ENCODE peak calls at places on chromosomes 13 and 19, in seven cellular contexts. One of them, this sample, is unnamed.

GRCh38 chr13:92573467-92574057 is 653.0 kb upstream of the GPC6 start:
- DNase-seq in fibroblast of villous mesenchyme: peak
- DNase-seq in cardiac muscle cell: peak
- DNase-seq in AG10803: peak
- DNase-seq in coronary artery: no peak
- DNase-seq in retinal pigment epithelial cell: no peak
- DNase-seq in A549: peak
- DNase-seq in this sample: peak

GRCh38 chr19:29489182-29489951 is 36.4 kb upstream of the VSTM2B start:
- DNase-seq in fibroblast of villous mesenchyme: no peak
- DNase-seq in AG10803: no peak
- DNase-seq in cardiac muscle cell: no peak
- DNase-seq in retinal pigment epithelial cell: no peak
- DNase-seq in coronary artery: no peak
- DNase-seq in A549: no peak
- DNase-seq in this sample: no peak

GRCh38 chr19:33348301-33349010 is 25.1 kb upstream of the CEBPG start:
- DNase-seq in coronary artery: no peak
- DNase-seq in fibroblast of villous mesenchyme: peak
- DNase-seq in retinal pigment epithelial cell: no peak
- DNase-seq in A549: no peak
- DNase-seq in AG10803: peak
- DNase-seq in cardiac muscle cell: no peak
- DNase-seq in this sample: no peak

GRCh38 chr19:22607653-22608430 is 26.3 kb upstream of the ZNF492 start:
- DNase-seq in coronary artery: peak
- DNase-seq in fibroblast of villous mesenchyme: no peak
- DNase-seq in cardiac muscle cell: no peak
- DNase-seq in retinal pigment epithelial cell: no peak
- DNase-seq in A549: no peak
- DNase-seq in AG10803: no peak
- DNase-seq in this sample: no peak

GRCh38 chr13:113839536-113840204 is 24.2 kb downstream of the GAS6 start:
- DNase-seq in A549: no peak
- DNase-seq in AG10803: no peak
- DNase-seq in fibroblast of villous mesenchyme: no peak
- DNase-seq in cardiac muscle cell: no peak
- DNase-seq in retinal pigment epithelial cell: no peak
- DNase-seq in coronary artery: no peak
- DNase-seq in this sample: no peak

GRCh38 chr19:13401388-13401787 is 104.9 kb downstream of the CACNA1A start:
- DNase-seq in A549: peak
- DNase-seq in AG10803: peak
- DNase-seq in retinal pigment epithelial cell: no peak
- DNase-seq in cardiac muscle cell: no peak
- DNase-seq in fibroblast of villous mesenchyme: peak
- DNase-seq in coronary artery: no peak
- DNase-seq in this sample: no peak

GRCh38 chr19:2469102-2469914 is 6.6 kb upstream of the GADD45B start:
- DNase-seq in coronary artery: no peak
- DNase-seq in cardiac muscle cell: no peak
- DNase-seq in A549: peak
- DNase-seq in retinal pigment epithelial cell: no peak
- DNase-seq in fibroblast of villous mesenchyme: peak
- DNase-seq in AG10803: peak
- DNase-seq in this sample: no peak

GRCh38 chr13:109751477-109751876 is 34.9 kb downstream of the IRS2 start:
- DNase-seq in coronary artery: no peak
- DNase-seq in AG10803: no peak
- DNase-seq in retinal pigment epithelial cell: no peak
- DNase-seq in cardiac muscle cell: no peak
- DNase-seq in A549: no peak
- DNase-seq in fibroblast of villous mesenchyme: no peak
- DNase-seq in this sample: no peak

GRCh38 chr19:6644796-6645195 is 25.2 kb downstream of the TNFSF14 start:
- DNase-seq in cardiac muscle cell: no peak
- DNase-seq in A549: no peak
- DNase-seq in retinal pigment epithelial cell: no peak
- DNase-seq in AG10803: no peak
- DNase-seq in coronary artery: no peak
- DNase-seq in fibroblast of villous mesenchyme: no peak
- DNase-seq in this sample: no peak

GRCh38 chr19:45767410-45767880 is 1.6 kb downstream of the SIX5 start:
- DNase-seq in AG10803: peak
- DNase-seq in A549: peak
- DNase-seq in cardiac muscle cell: peak
- DNase-seq in retinal pigment epithelial cell: peak
- DNase-seq in coronary artery: peak
- DNase-seq in fibroblast of villous mesenchyme: peak
- DNase-seq in this sample: peak

GRCh38 chr13:111066544-111066943 is 48.6 kb upstream of the ARHGEF7 start:
- DNase-seq in retinal pigment epithelial cell: no peak
- DNase-seq in AG10803: no peak
- DNase-seq in coronary artery: no peak
- DNase-seq in A549: no peak
- DNase-seq in cardiac muscle cell: no peak
- DNase-seq in fibroblast of villous mesenchyme: no peak
- DNase-seq in this sample: no peak

GRCh38 chr19:42352216-42352892 is 26.9 kb downstream of the MEGF8 start:
- DNase-seq in coronary artery: no peak
- DNase-seq in A549: peak
- DNase-seq in AG10803: peak
- DNase-seq in retinal pigment epithelial cell: no peak
- DNase-seq in cardiac muscle cell: no peak
- DNase-seq in fibroblast of villous mesenchyme: no peak
- DNase-seq in this sample: no peak

GRCh38 chr19:31937983-31938382 is 407.4 kb upstream of the ZNF507 start:
- DNase-seq in retinal pigment epithelial cell: no peak
- DNase-seq in AG10803: no peak
- DNase-seq in cardiac muscle cell: no peak
- DNase-seq in coronary artery: no peak
- DNase-seq in A549: no peak
- DNase-seq in fibroblast of villous mesenchyme: no peak
- DNase-seq in this sample: no peak

GRCh38 chr19:39078436-39079200 is 5.5 kb upstream of the ACP7 start:
- DNase-seq in retinal pigment epithelial cell: peak
- DNase-seq in coronary artery: no peak
- DNase-seq in A549: peak
- DNase-seq in fibroblast of villous mesenchyme: peak
- DNase-seq in AG10803: peak
- DNase-seq in cardiac muscle cell: no peak
- DNase-seq in this sample: peak

GRCh38 chr19:32307591-32307990 is 37.8 kb upstream of the ZNF507 start:
- DNase-seq in retinal pigment epithelial cell: no peak
- DNase-seq in coronary artery: no peak
- DNase-seq in fibroblast of villous mesenchyme: no peak
- DNase-seq in cardiac muscle cell: no peak
- DNase-seq in AG10803: no peak
- DNase-seq in A549: no peak
- DNase-seq in this sample: no peak

GRCh38 chr19:11265785-11266236 is 3.5 kb upstream of the DOCK6 start:
- DNase-seq in cardiac muscle cell: no peak
- DNase-seq in AG10803: no peak
- DNase-seq in retinal pigment epithelial cell: no peak
- DNase-seq in fibroblast of villous mesenchyme: no peak
- DNase-seq in A549: peak
- DNase-seq in coronary artery: no peak
- DNase-seq in this sample: no peak

GRCh38 chr19:4499318-4499717 is 19.0 kb downstream of the PLIN4 start:
- DNase-seq in A549: no peak
- DNase-seq in AG10803: no peak
- DNase-seq in retinal pigment epithelial cell: no peak
- DNase-seq in fibroblast of villous mesenchyme: no peak
- DNase-seq in coronary artery: no peak
- DNase-seq in cardiac muscle cell: no peak
- DNase-seq in this sample: no peak

GRCh38 chr19:30649934-30650614 is 277.9 kb downstream of the ZNF536 start:
- DNase-seq in AG10803: peak
- DNase-seq in cardiac muscle cell: peak
- DNase-seq in A549: peak
- DNase-seq in coronary artery: no peak
- DNase-seq in retinal pigment epithelial cell: no peak
- DNase-seq in fibroblast of villous mesenchyme: peak
- DNase-seq in this sample: peak

GRCh38 chr19:9981406-9982260 is 28.7 kb downstream of the COL5A3 start:
- DNase-seq in AG10803: no peak
- DNase-seq in coronary artery: no peak
- DNase-seq in cardiac muscle cell: no peak
- DNase-seq in retinal pigment epithelial cell: no peak
- DNase-seq in A549: no peak
- DNase-seq in fibroblast of villous mesenchyme: no peak
- DNase-seq in this sample: no peak

GRCh38 chr19:55301459-55302331 is 17.9 kb downstream of the BRSK1 start:
- DNase-seq in cardiac muscle cell: peak
- DNase-seq in retinal pigment epithelial cell: no peak
- DNase-seq in coronary artery: no peak
- DNase-seq in AG10803: peak
- DNase-seq in A549: peak
- DNase-seq in fibroblast of villous mesenchyme: peak
- DNase-seq in this sample: peak

GRCh38 chr19:3423183-3423829 is 56.9 kb downstream of the NFIC start:
- DNase-seq in fibroblast of villous mesenchyme: peak
- DNase-seq in A549: no peak
- DNase-seq in cardiac muscle cell: no peak
- DNase-seq in coronary artery: no peak
- DNase-seq in AG10803: no peak
- DNase-seq in retinal pigment epithelial cell: no peak
- DNase-seq in this sample: no peak

GRCh38 chr13:91123456-91124127 is 223.9 kb upstream of the MIR17HG start:
- DNase-seq in cardiac muscle cell: no peak
- DNase-seq in A549: no peak
- DNase-seq in fibroblast of villous mesenchyme: no peak
- DNase-seq in AG10803: no peak
- DNase-seq in retinal pigment epithelial cell: no peak
- DNase-seq in coronary artery: no peak
- DNase-seq in this sample: no peak

GRCh38 chr19:35389192-35389861 is 18.5 kb downstream of the GPR42 start:
- DNase-seq in AG10803: no peak
- DNase-seq in A549: no peak
- DNase-seq in coronary artery: no peak
- DNase-seq in fibroblast of villous mesenchyme: no peak
- DNase-seq in retinal pigment epithelial cell: no peak
- DNase-seq in cardiac muscle cell: no peak
- DNase-seq in this sample: no peak

DNA sequence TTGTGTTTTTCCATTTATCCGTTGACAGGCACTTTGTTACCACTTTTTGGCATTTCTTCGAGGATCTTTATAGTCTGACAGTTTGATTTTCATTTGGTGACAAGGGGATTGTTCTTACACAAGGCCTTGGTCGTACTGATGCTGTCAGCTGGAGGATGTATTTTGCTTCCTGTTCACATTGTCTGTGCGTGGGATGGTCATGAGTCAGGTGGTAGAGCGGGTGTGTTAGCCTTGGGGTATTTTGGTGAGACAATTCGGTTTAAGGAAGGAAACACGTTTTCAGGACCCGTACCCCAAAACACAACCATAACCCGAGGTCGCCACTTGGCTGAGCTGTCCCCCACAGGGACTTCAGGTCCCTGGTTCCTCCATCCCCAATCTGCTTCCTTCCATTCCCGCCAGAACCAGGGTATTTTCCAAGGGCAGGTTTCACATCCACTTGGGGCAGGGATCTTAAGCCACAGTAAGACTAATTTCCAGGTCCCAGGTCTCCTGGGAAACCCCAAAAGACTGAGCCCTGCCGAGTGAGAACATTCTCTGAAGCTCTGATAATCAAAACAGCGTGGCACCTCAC is 15.0 kb downstream of the MYO9B start:
- DNase-seq in retinal pigment epithelial cell: no peak
- DNase-seq in A549: no peak
- DNase-seq in AG10803: peak
- DNase-seq in cardiac muscle cell: no peak
- DNase-seq in fibroblast of villous mesenchyme: peak
- DNase-seq in coronary artery: no peak
- DNase-seq in this sample: no peak
- TF ChIP-seq CTCF in retinal pigment epithelial cell: no peak
- TF ChIP-seq CTCF in A549: no peak
- TF ChIP-seq CTCF in AG10803: no peak
- TF ChIP-seq CTCF in cardiac muscle cell: no peak
- TF ChIP-seq CTCF in fibroblast of villous mesenchyme: no peak
- TF ChIP-seq CTCF in coronary artery: no peak
- TF ChIP-seq CTCF in this sample: no peak

DNA sequence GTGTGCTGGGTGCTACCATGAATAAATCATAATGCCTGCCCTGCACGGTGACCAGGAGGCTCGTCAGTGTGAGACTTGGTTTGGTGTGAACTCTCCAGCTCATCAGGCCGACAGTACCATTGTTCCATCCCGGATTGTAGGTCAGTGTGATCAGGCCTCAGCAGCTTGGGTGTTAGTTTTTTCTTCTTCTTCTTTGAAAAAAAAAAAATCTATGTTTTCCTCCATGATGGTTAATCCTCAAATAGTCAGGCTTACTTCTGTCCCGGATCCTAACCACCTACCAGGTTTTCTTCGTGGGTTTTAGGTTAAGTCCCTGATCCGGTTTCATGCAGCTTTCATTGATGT is 8.3 kb upstream of the AMER2 start:
- DNase-seq in coronary artery: no peak
- DNase-seq in retinal pigment epithelial cell: no peak
- DNase-seq in A549: no peak
- DNase-seq in fibroblast of villous mesenchyme: no peak
- DNase-seq in AG10803: no peak
- DNase-seq in cardiac muscle cell: no peak
- DNase-seq in this sample: no peak
- H3K4me3 ChIP-seq in coronary artery: no peak
- H3K4me3 ChIP-seq in retinal pigment epithelial cell: no peak
- H3K4me3 ChIP-seq in A549: no peak
- H3K4me3 ChIP-seq in fibroblast of villous mesenchyme: no peak
- H3K4me3 ChIP-seq in AG10803: no peak
- H3K4me3 ChIP-seq in cardiac muscle cell: no peak
- H3K4me3 ChIP-seq in this sample: no peak

GRCh38 chr13:46964789-46965527 is 68.1 kb upstream of the HTR2A start:
- DNase-seq in coronary artery: no peak
- DNase-seq in AG10803: peak
- DNase-seq in retinal pigment epithelial cell: no peak
- DNase-seq in cardiac muscle cell: no peak
- DNase-seq in fibroblast of villous mesenchyme: peak
- DNase-seq in A549: no peak
- DNase-seq in this sample: peak

GRCh38 chr13:46961719-46962118 is 64.9 kb upstream of the HTR2A start:
- DNase-seq in AG10803: peak
- DNase-seq in coronary artery: no peak
- DNase-seq in A549: no peak
- DNase-seq in retinal pigment epithelial cell: peak
- DNase-seq in fibroblast of villous mesenchyme: peak
- DNase-seq in cardiac muscle cell: no peak
- DNase-seq in this sample: peak

GRCh38 chr13:46963874-46964273 is 67.0 kb upstream of the HTR2A start:
- DNase-seq in A549: no peak
- DNase-seq in fibroblast of villous mesenchyme: no peak
- DNase-seq in coronary artery: no peak
- DNase-seq in AG10803: no peak
- DNase-seq in cardiac muscle cell: no peak
- DNase-seq in retinal pigment epithelial cell: no peak
- DNase-seq in this sample: no peak

GRCh38 chr13:46962286-46962941 is 65.6 kb upstream of the HTR2A start:
- DNase-seq in cardiac muscle cell: peak
- DNase-seq in coronary artery: no peak
- DNase-seq in A549: no peak
- DNase-seq in retinal pigment epithelial cell: peak
- DNase-seq in fibroblast of villous mesenchyme: no peak
- DNase-seq in AG10803: peak
- DNase-seq in this sample: no peak
- TF ChIP-seq CTCF in cardiac muscle cell: peak
- TF ChIP-seq CTCF in coronary artery: no peak
- TF ChIP-seq CTCF in A549: no peak
- TF ChIP-seq CTCF in retinal pigment epithelial cell: peak
- TF ChIP-seq CTCF in fibroblast of villous mesenchyme: peak
- TF ChIP-seq CTCF in AG10803: peak
- TF ChIP-seq CTCF in this sample: peak

GRCh38 chr13:67228909-67229308 is 1.2 kb downstream of the PCDH9 start:
- DNase-seq in AG10803: no peak
- DNase-seq in A549: no peak
- DNase-seq in fibroblast of villous mesenchyme: peak
- DNase-seq in cardiac muscle cell: no peak
- DNase-seq in coronary artery: no peak
- DNase-seq in retinal pigment epithelial cell: no peak
- DNase-seq in this sample: no peak
- H3K4me3 ChIP-seq in AG10803: peak
- H3K4me3 ChIP-seq in A549: peak
- H3K4me3 ChIP-seq in fibroblast of villous mesenchyme: peak
- H3K4me3 ChIP-seq in cardiac muscle cell: peak
- H3K4me3 ChIP-seq in coronary artery: peak
- H3K4me3 ChIP-seq in retinal pigment epithelial cell: peak
- H3K4me3 ChIP-seq in this sample: peak